ENCODE peak calls at places on chromosome 4, in nine cellular contexts. One of them, this sample, is unnamed.

GRCh38 chr4:8913121-8913857 is 41.6 kb upstream of the HMX1 start:
- DNase-seq in stomach: peak; percentile 17
- DNase-seq in cardiac fibroblast: no peak
- DNase-seq in astrocyte: no peak
- DNase-seq in brain microvascular endothelial cell: no peak
- DNase-seq in left ventricle myocardium inferior: no peak
- DNase-seq in dorsolateral prefrontal cortex: no peak
- DNase-seq in neural progenitor cell: no peak
- DNase-seq in lower leg skin: peak; percentile 79
- DNase-seq in this sample: no peak

GRCh38 chr4:6473264-6474052 is 1.0 kb upstream of the PPP2R2C start:
- DNase-seq in lower leg skin: peak; percentile 57
- DNase-seq in astrocyte: no peak
- DNase-seq in stomach: no peak
- DNase-seq in left ventricle myocardium inferior: no peak
- DNase-seq in neural progenitor cell: no peak
- DNase-seq in cardiac fibroblast: no peak
- DNase-seq in dorsolateral prefrontal cortex: no peak
- DNase-seq in brain microvascular endothelial cell: no peak
- DNase-seq in this sample: no peak

GRCh38 chr4:26299254-26299882 is 21.4 kb upstream of the RBPJ start:
- DNase-seq in brain microvascular endothelial cell: no peak
- DNase-seq in left ventricle myocardium inferior: no peak
- DNase-seq in astrocyte: no peak
- DNase-seq in cardiac fibroblast: no peak
- DNase-seq in neural progenitor cell: no peak
- DNase-seq in lower leg skin: no peak
- DNase-seq in dorsolateral prefrontal cortex: no peak
- DNase-seq in stomach: no peak
- DNase-seq in this sample: no peak

GRCh38 chr4:114265342-114265741 is 285.9 kb upstream of the ARSJ start:
- DNase-seq in left ventricle myocardium inferior: no peak
- DNase-seq in cardiac fibroblast: no peak
- DNase-seq in brain microvascular endothelial cell: no peak
- DNase-seq in astrocyte: no peak
- DNase-seq in stomach: no peak
- DNase-seq in neural progenitor cell: no peak
- DNase-seq in dorsolateral prefrontal cortex: no peak
- DNase-seq in lower leg skin: no peak
- DNase-seq in this sample: peak; percentile 66

GRCh38 chr4:1512738-1513660 is 106.8 kb upstream of the NKX1-1 start:
- DNase-seq in lower leg skin: no peak
- DNase-seq in neural progenitor cell: peak; percentile 89
- DNase-seq in dorsolateral prefrontal cortex: no peak
- DNase-seq in astrocyte: no peak
- DNase-seq in stomach: peak; percentile 62
- DNase-seq in left ventricle myocardium inferior: peak; percentile 30
- DNase-seq in cardiac fibroblast: peak; percentile 25
- DNase-seq in brain microvascular endothelial cell: no peak
- DNase-seq in this sample: no peak

GRCh38 chr4:88971536-88971935 is 85.4 kb downstream of the FAM13A start:
- DNase-seq in cardiac fibroblast: peak; percentile 55
- DNase-seq in brain microvascular endothelial cell: peak; percentile 39
- DNase-seq in neural progenitor cell: no peak
- DNase-seq in left ventricle myocardium inferior: no peak
- DNase-seq in astrocyte: no peak
- DNase-seq in dorsolateral prefrontal cortex: no peak
- DNase-seq in stomach: no peak
- DNase-seq in lower leg skin: no peak
- DNase-seq in this sample: peak; percentile 38

GRCh38 chr4:143654571-143654970 is 45.9 kb downstream of the FREM3 start:
- DNase-seq in neural progenitor cell: no peak
- DNase-seq in dorsolateral prefrontal cortex: no peak
- DNase-seq in brain microvascular endothelial cell: no peak
- DNase-seq in lower leg skin: no peak
- DNase-seq in astrocyte: no peak
- DNase-seq in left ventricle myocardium inferior: no peak
- DNase-seq in stomach: no peak
- DNase-seq in cardiac fibroblast: no peak
- DNase-seq in this sample: no peak

GRCh38 chr4:73964862-73965611 is 16.8 kb downstream of the PF4 start:
- DNase-seq in astrocyte: no peak
- DNase-seq in dorsolateral prefrontal cortex: no peak
- DNase-seq in brain microvascular endothelial cell: no peak
- DNase-seq in lower leg skin: no peak
- DNase-seq in neural progenitor cell: peak; percentile 71
- DNase-seq in left ventricle myocardium inferior: no peak
- DNase-seq in cardiac fibroblast: no peak
- DNase-seq in stomach: peak; percentile 64
- DNase-seq in this sample: peak; percentile 41

GRCh38 chr4:171846232-171846631 is 33.0 kb downstream of the GALNTL6 start:
- DNase-seq in cardiac fibroblast: peak; percentile 35
- DNase-seq in stomach: peak; percentile 26
- DNase-seq in dorsolateral prefrontal cortex: no peak
- DNase-seq in left ventricle myocardium inferior: no peak
- DNase-seq in brain microvascular endothelial cell: peak; percentile 74
- DNase-seq in lower leg skin: no peak
- DNase-seq in neural progenitor cell: peak; percentile 83
- DNase-seq in astrocyte: peak; percentile 13
- DNase-seq in this sample: peak; percentile 54

GRCh38 chr4:26015906-26016305 is 101.9 kb downstream of the SMIM20 start:
- DNase-seq in astrocyte: no peak
- DNase-seq in stomach: no peak
- DNase-seq in left ventricle myocardium inferior: no peak
- DNase-seq in neural progenitor cell: no peak
- DNase-seq in cardiac fibroblast: no peak
- DNase-seq in brain microvascular endothelial cell: no peak
- DNase-seq in lower leg skin: peak; percentile 56
- DNase-seq in dorsolateral prefrontal cortex: no peak
- DNase-seq in this sample: no peak

GRCh38 chr4:157050561-157050960 is 25.4 kb upstream of the GLRB start:
- DNase-seq in cardiac fibroblast: no peak
- DNase-seq in brain microvascular endothelial cell: no peak
- DNase-seq in stomach: no peak
- DNase-seq in astrocyte: no peak
- DNase-seq in dorsolateral prefrontal cortex: no peak
- DNase-seq in left ventricle myocardium inferior: no peak
- DNase-seq in lower leg skin: no peak
- DNase-seq in neural progenitor cell: no peak
- DNase-seq in this sample: no peak

DNA sequence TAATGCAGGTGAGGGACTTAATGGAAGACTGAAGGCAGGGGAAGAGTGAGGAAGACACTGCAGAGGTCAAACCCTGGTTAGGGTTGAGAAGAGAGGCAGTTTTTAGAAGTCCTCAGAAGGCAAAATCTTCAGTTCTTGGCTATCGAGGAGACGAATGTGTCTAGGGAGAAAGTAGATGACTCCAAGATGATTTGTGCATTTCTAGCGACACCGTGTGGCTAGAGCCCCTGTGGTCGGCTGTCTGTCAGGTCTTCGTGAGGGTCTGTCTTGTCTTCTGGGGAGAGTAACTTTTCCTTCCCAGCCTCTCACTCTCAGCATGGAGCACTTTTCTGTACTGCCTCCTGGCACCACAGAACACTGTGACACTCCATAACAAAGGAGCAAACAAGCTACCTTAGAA is 458.1 kb downstream of the STIM2 start:
- DNase-seq in neural progenitor cell: peak; percentile 72
- DNase-seq in stomach: no peak
- DNase-seq in lower leg skin: no peak
- DNase-seq in dorsolateral prefrontal cortex: no peak
- DNase-seq in astrocyte: no peak
- DNase-seq in left ventricle myocardium inferior: no peak
- DNase-seq in cardiac fibroblast: peak; percentile 8
- DNase-seq in brain microvascular endothelial cell: no peak
- DNase-seq in this sample: peak; percentile 36
- TF ChIP-seq CTCF in neural progenitor cell: peak; percentile 68
- TF ChIP-seq CTCF in stomach: no peak
- TF ChIP-seq CTCF in lower leg skin: no peak
- TF ChIP-seq CTCF in dorsolateral prefrontal cortex: peak; percentile 34
- TF ChIP-seq CTCF in astrocyte: peak; percentile 58
- TF ChIP-seq CTCF in left ventricle myocardium inferior: peak; percentile 44
- TF ChIP-seq CTCF in cardiac fibroblast: peak; percentile 16
- TF ChIP-seq CTCF in brain microvascular endothelial cell: peak; percentile 46
- TF ChIP-seq CTCF in this sample: peak; percentile 32

GRCh38 chr4:55347610-55348228 is 1.7 kb downstream of the SRD5A3 start:
- DNase-seq in left ventricle myocardium inferior: no peak
- DNase-seq in dorsolateral prefrontal cortex: no peak
- DNase-seq in astrocyte: no peak
- DNase-seq in neural progenitor cell: no peak
- DNase-seq in lower leg skin: no peak
- DNase-seq in brain microvascular endothelial cell: no peak
- DNase-seq in stomach: no peak
- DNase-seq in cardiac fibroblast: no peak
- DNase-seq in this sample: peak; percentile 36

GRCh38 chr4:55345980-55346850 is at the start of gene SRD5A3:
- DNase-seq in dorsolateral prefrontal cortex: peak; percentile 76
- DNase-seq in lower leg skin: peak; percentile 97
- DNase-seq in cardiac fibroblast: peak; percentile 83
- DNase-seq in astrocyte: peak; percentile 63
- DNase-seq in stomach: peak; percentile 88
- DNase-seq in neural progenitor cell: peak; percentile 92
- DNase-seq in brain microvascular endothelial cell: peak; percentile 53
- DNase-seq in left ventricle myocardium inferior: peak; percentile 89
- DNase-seq in this sample: peak; percentile 63

GRCh38 chr4:55348436-55348835 is 2.4 kb downstream of the SRD5A3 start:
- DNase-seq in astrocyte: no peak
- DNase-seq in lower leg skin: no peak
- DNase-seq in dorsolateral prefrontal cortex: no peak
- DNase-seq in neural progenitor cell: no peak
- DNase-seq in left ventricle myocardium inferior: no peak
- DNase-seq in cardiac fibroblast: no peak
- DNase-seq in brain microvascular endothelial cell: no peak
- DNase-seq in stomach: no peak
- DNase-seq in this sample: peak; percentile 76

GRCh38 chr4:55346851-55347255 is 811 bp downstream of the SRD5A3 start:
- DNase-seq in astrocyte: no peak
- DNase-seq in dorsolateral prefrontal cortex: no peak
- DNase-seq in cardiac fibroblast: no peak
- DNase-seq in neural progenitor cell: no peak
- DNase-seq in left ventricle myocardium inferior: no peak
- DNase-seq in brain microvascular endothelial cell: no peak
- DNase-seq in stomach: no peak
- DNase-seq in lower leg skin: no peak
- DNase-seq in this sample: no peak

DNA sequence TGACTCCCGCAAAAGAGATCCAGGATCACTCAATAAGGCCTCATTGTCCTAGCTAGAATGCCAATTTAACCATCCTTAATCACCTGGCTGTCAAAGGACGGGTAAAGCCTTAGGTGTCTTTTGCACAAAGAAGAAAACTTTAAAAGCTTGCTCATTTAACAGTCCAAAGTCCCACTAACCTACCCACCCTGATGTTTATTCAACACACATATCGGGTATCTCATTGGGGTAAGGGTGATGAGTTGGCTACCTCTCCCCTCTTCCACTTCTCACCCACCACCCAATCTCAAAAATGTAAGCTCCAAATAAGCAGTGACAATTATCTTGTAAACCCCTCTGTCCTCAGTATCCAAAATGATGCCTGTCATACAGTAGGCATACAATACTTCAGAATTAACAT is 988 bp upstream of the SRD5A3 start:
- DNase-seq in left ventricle myocardium inferior: no peak
- DNase-seq in dorsolateral prefrontal cortex: no peak
- DNase-seq in lower leg skin: no peak
- DNase-seq in cardiac fibroblast: no peak
- DNase-seq in neural progenitor cell: peak; percentile 39
- DNase-seq in astrocyte: no peak
- DNase-seq in brain microvascular endothelial cell: no peak
- DNase-seq in stomach: no peak
- DNase-seq in this sample: no peak
- H3K4me3 ChIP-seq in left ventricle myocardium inferior: no peak overlapping the region
- H3K4me3 ChIP-seq in dorsolateral prefrontal cortex: no peak overlapping the region
- H3K4me3 ChIP-seq in lower leg skin: no peak overlapping the region
- H3K4me3 ChIP-seq in cardiac fibroblast: no peak overlapping the region
- H3K4me3 ChIP-seq in neural progenitor cell: peak overlapping the region; percentile 88
- H3K4me3 ChIP-seq in astrocyte: no peak overlapping the region
- H3K4me3 ChIP-seq in brain microvascular endothelial cell: no peak overlapping the region
- H3K4me3 ChIP-seq in stomach: no peak overlapping the region
- H3K4me3 ChIP-seq in this sample: no peak overlapping the region

DNA sequence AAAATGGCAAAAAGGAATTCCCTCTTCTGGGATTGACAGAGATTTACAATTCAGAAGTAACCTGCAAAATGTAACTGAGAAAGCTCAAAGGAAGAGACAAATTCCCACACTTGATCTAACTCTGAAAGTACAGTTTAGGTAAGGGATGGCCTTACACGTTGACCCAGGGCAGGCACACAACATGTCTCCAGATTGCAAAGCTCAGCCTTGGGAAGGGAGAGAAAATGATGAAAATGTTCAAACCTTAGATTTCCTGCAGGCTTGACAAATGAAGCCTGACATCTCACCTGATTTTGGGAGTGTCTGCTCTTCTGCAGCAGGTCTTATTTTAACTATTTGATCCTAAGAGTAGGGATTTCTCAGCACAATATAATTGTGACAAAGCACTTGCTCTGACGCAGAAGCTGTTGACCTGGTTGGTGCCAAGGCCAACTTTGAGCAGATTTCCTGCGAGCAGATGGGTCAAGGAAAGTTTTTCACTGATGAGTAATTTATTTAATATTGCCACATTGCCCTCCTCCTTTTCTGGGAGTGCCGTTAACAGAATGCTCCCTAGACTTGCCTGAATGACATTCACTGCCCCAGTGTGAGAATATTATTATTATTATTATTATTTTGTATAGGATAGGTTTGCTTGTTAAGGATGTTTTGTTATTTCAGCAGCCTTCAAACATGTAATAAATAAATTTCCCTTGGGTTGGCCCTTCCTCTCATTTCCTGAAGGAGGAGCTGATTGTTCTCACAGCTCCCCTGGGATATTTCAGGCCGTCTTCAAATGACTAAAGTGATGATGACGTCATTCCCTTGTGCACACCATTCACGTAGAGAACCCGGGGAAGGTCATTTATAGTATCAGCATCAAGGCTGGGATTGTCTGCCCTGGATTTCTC is 157.1 kb downstream of the VEGFC start:
- DNase-seq in lower leg skin: no peak
- DNase-seq in left ventricle myocardium inferior: no peak
- DNase-seq in cardiac fibroblast: peak; percentile 86
- DNase-seq in neural progenitor cell: no peak
- DNase-seq in brain microvascular endothelial cell: peak; percentile 96
- DNase-seq in dorsolateral prefrontal cortex: no peak
- DNase-seq in astrocyte: peak; percentile 80
- DNase-seq in stomach: no peak
- DNase-seq in this sample: peak; percentile 85
- TF ChIP-seq CTCF in lower leg skin: no peak
- TF ChIP-seq CTCF in left ventricle myocardium inferior: no peak
- TF ChIP-seq CTCF in cardiac fibroblast: peak; percentile 28
- TF ChIP-seq CTCF in neural progenitor cell: no peak
- TF ChIP-seq CTCF in brain microvascular endothelial cell: peak; percentile 49
- TF ChIP-seq CTCF in dorsolateral prefrontal cortex: no peak
- TF ChIP-seq CTCF in astrocyte: peak; percentile 18
- TF ChIP-seq CTCF in stomach: no peak
- TF ChIP-seq CTCF in this sample: no peak

DNA sequence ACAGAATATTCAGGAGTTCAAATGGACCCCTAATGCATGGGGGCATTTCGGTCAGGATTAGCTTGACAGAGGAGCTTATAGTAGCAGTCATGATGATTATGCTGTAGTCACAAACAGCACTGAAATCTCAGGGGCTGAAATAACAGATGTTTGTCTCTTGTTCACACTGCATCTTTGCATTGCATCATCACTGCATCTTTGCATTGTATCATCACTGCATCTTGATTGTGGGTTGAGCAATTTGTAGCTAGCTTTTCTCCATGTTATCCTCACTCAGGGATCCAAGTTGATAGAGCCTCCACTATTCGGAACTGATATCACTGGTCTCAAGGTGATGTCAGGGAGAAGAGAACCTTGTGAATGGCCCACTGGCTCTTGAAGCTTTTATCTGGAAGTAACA is 160.9 kb downstream of the GATB start:
- DNase-seq in lower leg skin: no peak
- DNase-seq in astrocyte: no peak
- DNase-seq in dorsolateral prefrontal cortex: no peak
- DNase-seq in brain microvascular endothelial cell: no peak
- DNase-seq in cardiac fibroblast: no peak
- DNase-seq in stomach: no peak
- DNase-seq in left ventricle myocardium inferior: no peak
- DNase-seq in neural progenitor cell: no peak
- DNase-seq in this sample: peak; percentile 52
- H3K4me3 ChIP-seq in lower leg skin: no peak overlapping the region
- H3K4me3 ChIP-seq in astrocyte: no peak overlapping the region
- H3K4me3 ChIP-seq in dorsolateral prefrontal cortex: no peak overlapping the region
- H3K4me3 ChIP-seq in brain microvascular endothelial cell: no peak overlapping the region
- H3K4me3 ChIP-seq in cardiac fibroblast: no peak overlapping the region
- H3K4me3 ChIP-seq in stomach: no peak overlapping the region
- H3K4me3 ChIP-seq in left ventricle myocardium inferior: no peak overlapping the region
- H3K4me3 ChIP-seq in neural progenitor cell: no peak overlapping the region
- H3K4me3 ChIP-seq in this sample: no peak overlapping the region

This sample was measured in epithelial cell of esophagus.